ENCODE peak calls at places on chromosomes 11 and 22, in five cellular contexts. T is heart left ventricle, W is breast epithelium, L is adrenal gland, O is body of pancreas. M is an unnamed sample.

GRCh38 chr11:8080674-8081590 is at the start of gene TUB:
- DNase-seq in T (peak), W (no peak), L (no peak), O (peak), M (no peak)

GRCh38 chr22:38271927-38272372 is 860 bp downstream of the TMEM184B start:
- DNase-seq in T (no peak), W (peak), L (peak), O (peak), M (no peak)

GRCh38 chr11:118076754-118077281 is at the start of gene TMPRSS4:
- DNase-seq in T (no peak), W (no peak), L (no peak), O (peak), M (no peak)

GRCh38 chr22:24422078-24422665 is 5.2 kb upstream of the ADORA2A start:
- DNase-seq in T (peak), W (no peak), L (no peak), O (no peak), M (no peak)

GRCh38 chr22:27816552-27816951 is 15.0 kb upstream of the MN1 start:
- DNase-seq in T (no peak), W (no peak), L (no peak), O (no peak), M (no peak)

GRCh38 chr22:35275580-35275979 is 18.3 kb downstream of the HMGXB4 start:
- DNase-seq in T (no peak), W (no peak), L (no peak), O (no peak), M (no peak)

GRCh38 chr11:134331565-134332188 is at the start of gene GLB1L2:
- DNase-seq in T (peak), W (peak), L (peak), O (peak), M (peak)

GRCh38 chr11:9137293-9138132 is 46.1 kb upstream of the SCUBE2 start:
- DNase-seq in T (peak), W (peak), L (peak), O (peak), M (peak)

GRCh38 chr11:120807414-120808150 is 216.3 kb upstream of the TBCEL start:
- DNase-seq in T (no peak), W (no peak), L (no peak), O (no peak), M (no peak)

GRCh38 chr11:59186130-59186594 is 14.2 kb downstream of the DTX4 start:
- DNase-seq in T (no peak), W (no peak), L (no peak), O (peak), M (peak)

GRCh38 chr11:123461164-123461563 is 31.1 kb downstream of the GRAMD1B start:
- DNase-seq in T (peak), W (peak), L (peak), O (peak), M (no peak)

GRCh38 chr22:20475115-20475436 is 20.5 kb downstream of the KLHL22 start:
- DNase-seq in T (no peak), W (no peak), L (no peak), O (no peak), M (no peak)

GRCh38 chr22:47020157-47020556 is 257.7 kb downstream of the TBC1D22A start:
- DNase-seq in T (no peak), W (no peak), L (no peak), O (no peak), M (no peak)

GRCh38 chr11:116851631-116852030 is 14.2 kb upstream of the APOA1 start:
- DNase-seq in T (no peak), W (peak), L (no peak), O (no peak), M (peak)

GRCh38 chr22:37243402-37244113 is 511 bp downstream of the RAC2 start:
- DNase-seq in T (no peak), W (no peak), L (no peak), O (no peak), M (peak)

GRCh38 chr22:33919591-33920501 is at the start of gene LARGE1:
- DNase-seq in T (peak), W (peak), L (peak), O (peak), M (peak)

GRCh38 chr11:29300441-29300840 is 716.4 kb downstream of the KCNA4 start:
- DNase-seq in T (no peak), W (no peak), L (no peak), O (no peak), M (no peak)

GRCh38 chr22:48318575-48319320 is 1508.9 kb downstream of the BRD1 start:
- DNase-seq in T (peak), W (no peak), L (no peak), O (peak), M (no peak)

GRCh38 chr11:63548178-63548577 is 11.6 kb downstream of the PLAAT4 start:
- DNase-seq in T (no peak), W (no peak), L (no peak), O (no peak), M (no peak)

GRCh38 chr22:22397292-22397870 is 111.2 kb downstream of the ZNF280B start:
- DNase-seq in T (no peak), W (peak), L (peak), O (no peak), M (no peak)

GRCh38 chr11:120331301-120331966 is 4.8 kb upstream of the ARHGEF12 start:
- DNase-seq in T (no peak), W (no peak), L (no peak), O (peak), M (no peak)

GRCh38 chr11:16505481-16505880 is 149.1 kb upstream of the SOX6 start:
- DNase-seq in T (no peak), W (no peak), L (no peak), O (no peak), M (no peak)

GRCh38 chr11:1747753-1748466 is 2.5 kb downstream of the IFITM10 start:
- DNase-seq in T (no peak), W (no peak), L (peak), O (no peak), M (no peak)

GRCh38 chr11:62988281-62988680 is 3.5 kb upstream of the SLC22A6 start:
- DNase-seq in T (no peak), W (no peak), L (no peak), O (no peak), M (no peak)

GRCh38 chr11:11378184-11378940 is 25.3 kb upstream of the CSNK2A3 start:
- DNase-seq in T (no peak), W (no peak), L (no peak), O (no peak), M (no peak)
- TF ChIP-seq POLR2A in T (no peak), W (no peak), L (no peak), O (no peak), M (no peak)

GRCh38 chr11:46295996-46296519 is 18.6 kb downstream of the CREB3L1 start:
- DNase-seq in T (no peak), W (no peak), L (no peak), O (no peak), M (no peak)

GRCh38 chr11:46293616-46294015 is 16.2 kb downstream of the CREB3L1 start:
- DNase-seq in T (no peak), W (no peak), L (no peak), O (no peak), M (no peak)

GRCh38 chr11:46293066-46293465 is 15.6 kb downstream of the CREB3L1 start:
- DNase-seq in T (no peak), W (no peak), L (no peak), O (no peak), M (no peak)

GRCh38 chr11:46295312-46295995 is 18.0 kb downstream of the CREB3L1 start:
- DNase-seq in T (peak), W (peak), L (peak), O (peak), M (peak)

GRCh38 chr11:46294365-46295309 is 17.2 kb downstream of the CREB3L1 start:
- DNase-seq in T (no peak), W (no peak), L (peak), O (peak), M (no peak)
- H3K4me3 ChIP-seq in T (peak), W (peak), L (peak), O (no peak), M (no peak)

GRCh38 chr11:110092577-110093406 is at the start of gene ZC3H12C:
- DNase-seq in T (peak), W (peak), L (peak), O (peak), M (peak)
- TF ChIP-seq POLR2A in T (peak), W (no peak), L (peak), O (peak), M (no peak)

GRCh38 chr11:45884596-45885185 is 760 bp upstream of the MAPK8IP1 start:
- DNase-seq in T (no peak), W (no peak), L (no peak), O (no peak), M (no peak)
- H3K4me3 ChIP-seq in T (no peak), W (peak), L (no peak), O (no peak), M (no peak)

DNA sequence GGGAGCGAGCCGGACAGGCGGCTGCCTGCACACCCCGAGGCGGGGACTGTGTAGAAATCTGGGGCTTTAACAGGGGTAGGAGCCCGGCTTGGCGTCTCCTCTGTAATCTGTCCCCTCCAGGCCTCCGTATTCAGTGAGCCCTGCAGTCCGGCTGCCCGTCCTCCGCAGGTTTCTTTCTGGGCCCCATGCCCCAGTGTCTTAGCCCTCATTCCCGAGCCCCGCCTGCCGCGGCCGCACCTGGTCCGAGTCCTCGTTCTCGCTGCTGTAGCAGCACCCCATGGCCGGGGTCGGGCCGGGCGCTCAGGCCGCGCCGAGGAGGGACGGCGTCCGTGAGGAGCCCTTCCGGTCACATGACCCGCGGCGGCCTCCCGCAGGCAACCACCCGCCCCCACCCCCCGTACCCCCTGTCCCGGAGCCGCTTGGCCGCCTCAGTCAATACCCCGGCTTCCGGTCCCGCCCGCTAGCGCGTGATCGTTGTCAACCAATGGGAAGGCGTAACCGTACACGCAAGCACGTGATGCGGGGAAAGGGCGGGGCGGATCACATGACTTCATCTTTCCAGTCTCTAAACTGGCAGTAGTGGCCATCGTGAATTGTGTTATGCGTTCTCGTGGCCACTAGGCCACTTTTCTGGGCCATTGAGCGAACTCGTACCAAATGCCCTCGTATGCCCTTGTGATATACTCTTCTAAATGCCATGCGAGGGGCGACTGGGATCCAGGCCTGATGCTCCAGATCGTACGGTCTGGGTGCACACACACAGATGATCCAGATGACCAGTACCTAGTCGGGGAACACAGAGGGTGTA is at the start of gene LAMTOR1:
- DNase-seq in T (peak), W (peak), L (peak), O (peak), M (peak)
- TF ChIP-seq POLR2A in T (peak), W (peak), L (peak), O (peak), M (peak)

GRCh38 chr11:278001-278951 is at the start of gene NLRP6:
- DNase-seq in T (peak), W (no peak), L (no peak), O (no peak), M (no peak)
- H3K4me3 ChIP-seq in T (peak), W (peak), L (no peak), O (no peak), M (no peak)

GRCh38 chr11:76783294-76783900 is at the start of gene TSKU:
- DNase-seq in T (no peak), W (no peak), L (no peak), O (no peak), M (no peak)

GRCh38 chr11:76783901-76784813 is 1.0 kb downstream of the TSKU start:
- DNase-seq in T (peak), W (peak), L (no peak), O (peak), M (peak)

GRCh38 chr11:76781861-76782500 is 1.2 kb upstream of the TSKU start:
- DNase-seq in T (no peak), W (peak), L (no peak), O (no peak), M (peak)

GRCh38 chr11:76781046-76781801 is 1.9 kb upstream of the TSKU start:
- DNase-seq in T (no peak), W (no peak), L (no peak), O (no peak), M (no peak)

DNA sequence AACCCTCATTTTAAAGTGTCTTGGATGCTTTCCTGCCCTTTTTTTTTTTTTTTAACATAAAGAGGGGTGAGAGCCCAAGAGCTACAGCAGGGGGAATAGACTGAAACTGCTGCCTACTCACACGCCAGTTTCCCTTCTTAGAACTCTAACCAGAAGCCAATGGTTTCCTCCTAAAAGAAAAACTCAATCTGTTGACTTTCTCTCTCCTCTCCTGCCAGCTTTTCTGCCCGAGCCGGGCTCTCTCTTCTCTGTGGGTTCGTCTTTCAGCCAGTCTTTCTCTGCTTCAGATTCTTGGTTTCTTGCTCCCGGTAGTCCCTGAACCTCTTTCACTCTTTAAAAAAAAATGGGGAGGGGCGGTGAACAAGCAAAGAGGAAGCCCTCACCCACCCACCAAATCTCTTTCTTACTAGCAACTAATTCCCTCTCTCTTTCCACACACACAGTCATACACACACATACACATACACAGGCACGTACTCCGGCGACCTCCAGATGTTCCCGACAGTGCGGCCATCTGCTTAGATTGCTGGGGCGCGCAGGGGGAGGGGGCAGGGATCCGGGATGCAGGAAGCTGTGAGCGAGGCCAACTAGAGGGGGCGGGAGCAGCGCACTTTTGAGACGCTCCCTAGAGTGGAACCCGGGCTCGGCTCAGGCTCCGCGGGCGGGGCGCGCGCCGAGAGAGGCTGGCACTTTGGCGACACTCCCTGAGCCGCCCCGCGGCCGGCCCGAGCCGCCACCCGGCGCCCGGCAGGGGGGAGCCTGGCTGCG is 446 bp upstream of the TSKU start:
- DNase-seq in T (peak), W (peak), L (peak), O (peak), M (peak)
- TF ChIP-seq POLR2A in T (no peak), W (no peak), L (no peak), O (peak), M (peak)

DNA sequence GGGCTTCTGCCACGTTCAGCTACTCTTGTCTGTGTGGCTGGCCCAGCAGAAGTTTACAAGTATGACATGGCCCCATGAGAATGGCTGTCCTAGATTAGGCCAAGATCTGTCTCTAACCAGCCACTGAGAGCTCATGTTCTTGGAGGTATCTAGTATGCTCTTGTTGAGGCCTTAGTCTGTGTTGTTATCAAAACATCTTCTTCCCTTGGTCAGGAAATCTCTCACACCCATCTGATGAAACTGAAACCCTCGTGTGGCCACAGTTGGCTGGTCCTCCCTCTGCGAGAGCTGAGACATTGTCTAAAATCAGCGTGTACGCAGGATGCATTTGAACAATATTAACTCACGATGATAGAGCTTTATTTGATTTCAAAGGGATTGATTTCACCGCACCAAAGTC is 109.0 kb upstream of the NNMT start:
- DNase-seq in T (no peak), W (no peak), L (no peak), O (no peak), M (no peak)
- H3K4me3 ChIP-seq in T (no peak), W (no peak), L (no peak), O (no peak), M (no peak)

GRCh38 chr11:14259870-14260269 is 99.1 kb downstream of the RRAS2 start:
- DNase-seq in T (no peak), W (no peak), L (no peak), O (no peak), M (no peak)
- TF ChIP-seq POLR2A in T (no peak), W (no peak), L (no peak), O (no peak), M (no peak)

DNA sequence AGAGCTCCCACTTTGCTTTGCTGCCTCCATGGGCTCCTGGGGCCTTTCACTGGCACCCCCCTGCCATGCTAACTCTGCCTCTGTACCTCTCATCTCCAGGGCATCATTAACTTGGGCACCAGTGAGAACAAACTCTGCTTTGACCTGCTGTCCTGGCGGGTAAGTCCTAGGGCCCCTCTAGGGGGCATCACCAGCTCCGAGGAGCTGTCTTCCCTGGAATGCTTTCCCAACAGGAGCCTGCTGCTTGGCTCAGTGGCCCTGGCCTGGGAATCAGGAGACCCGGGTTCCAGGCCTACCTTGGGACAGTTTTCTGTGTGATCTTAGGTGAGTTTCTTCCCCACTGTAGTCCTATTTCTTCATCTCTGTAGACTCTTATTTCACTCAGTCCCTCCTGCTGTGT is 5.1 kb downstream of the ACCS start:
- DNase-seq in T (no peak), W (no peak), L (no peak), O (no peak), M (no peak)
- H3K4me3 ChIP-seq in T (no peak), W (no peak), L (no peak), O (no peak), M (no peak)

M was measured in NB4.